ENCODE peak calls at places on chromosomes 2 and 18, in eight cellular contexts. W, Q, X, C, G, V, T and F are unnamed samples.

GRCh38 chr18:79940814-79941472 is 10.5 kb downstream of the SLC66A2 start:
- DNase-seq in T (no peak), V (no peak), C (no peak), Q (no peak), W (no peak), X (no peak), G (peak), F (no peak)

GRCh38 chr18:56789004-56789888 is 138.1 kb downstream of the WDR7 start:
- DNase-seq in Q (peak), G (peak), T (peak), V (peak), C (peak), X (no peak), W (peak), F (no peak)

GRCh38 chr2:237675326-237675725 is 47.9 kb downstream of the LRRFIP1 start:
- DNase-seq in C (no peak), X (no peak), G (no peak), W (no peak), Q (no peak), T (no peak), V (no peak), F (no peak)

GRCh38 chr2:152222975-152223638 is 47.5 kb upstream of the STAM2 start:
- DNase-seq in Q (peak), T (no peak), X (peak), V (no peak), C (peak), G (no peak), W (peak), F (no peak)

GRCh38 chr2:196242131-196242620 is 70.8 kb upstream of the STK17B start:
- DNase-seq in V (no peak), C (peak), X (no peak), Q (peak), W (peak), G (no peak), T (no peak), F (peak)

GRCh38 chr2:230665263-230665691 is 47.4 kb upstream of the CAB39 start:
- DNase-seq in W (no peak), X (no peak), T (no peak), G (no peak), V (no peak), Q (no peak), C (peak), F (no peak)

GRCh38 chr2:10700078-10700803 is 10.5 kb upstream of the NOL10 start:
- DNase-seq in W (no peak), G (no peak), Q (no peak), C (no peak), V (no peak), T (no peak), X (no peak), F (no peak)

GRCh38 chr18:35059280-35059927 is 18.2 kb downstream of the MAPRE2 start:
- DNase-seq in X (peak), Q (no peak), C (no peak), G (no peak), T (no peak), V (no peak), W (no peak), F (no peak)

GRCh38 chr2:238376884-238377391 is 49.8 kb upstream of the ASB1 start:
- DNase-seq in G (no peak), T (no peak), X (no peak), W (peak), V (no peak), C (peak), Q (no peak), F (no peak)

GRCh38 chr2:110876167-110876999 is 144.0 kb downstream of the ACOXL start:
- DNase-seq in T (no peak), V (no peak), C (no peak), G (no peak), X (no peak), Q (no peak), W (no peak), F (no peak)
- TF ChIP-seq CTCF in T (no peak), V (peak), C (peak), G (peak), X (no peak), Q (peak), W (peak), F (no peak)

DNA sequence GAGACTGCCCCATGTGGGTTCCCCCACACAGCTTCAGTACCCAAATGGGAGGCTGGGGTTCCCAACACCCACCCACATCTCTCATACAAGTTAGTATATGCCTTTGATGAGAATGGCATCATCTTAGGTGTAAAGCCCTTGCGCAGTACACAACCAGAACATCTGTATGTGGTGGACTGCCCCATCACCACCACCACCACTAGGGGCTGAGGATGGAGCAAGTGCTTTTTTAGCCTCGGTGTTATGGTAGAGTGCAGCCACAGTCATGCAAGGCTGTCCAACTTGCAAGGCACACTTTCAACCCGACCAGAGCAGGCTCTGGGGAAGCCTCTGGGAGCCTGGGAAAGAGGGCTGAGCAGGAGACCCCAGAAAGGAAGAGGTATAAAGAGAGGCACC is 241.2 kb downstream of the TFCP2L1 start:
- DNase-seq in W (no peak), C (no peak), V (peak), G (peak), Q (no peak), X (no peak), T (no peak), F (no peak)
- TF ChIP-seq CTCF in W (no peak), C (no peak), V (no peak), G (peak), Q (no peak), X (no peak), T (no peak), F (no peak)

GRCh38 chr2:50344509-50345106 is 687.3 kb downstream of the NRXN1 start:
- DNase-seq in W (no peak), X (no peak), Q (no peak), T (no peak), G (peak), V (no peak), C (peak), F (no peak)
- TF ChIP-seq CTCF in W (no peak), X (no peak), Q (no peak), T (no peak), G (peak), V (peak), C (peak), F (no peak)

DNA sequence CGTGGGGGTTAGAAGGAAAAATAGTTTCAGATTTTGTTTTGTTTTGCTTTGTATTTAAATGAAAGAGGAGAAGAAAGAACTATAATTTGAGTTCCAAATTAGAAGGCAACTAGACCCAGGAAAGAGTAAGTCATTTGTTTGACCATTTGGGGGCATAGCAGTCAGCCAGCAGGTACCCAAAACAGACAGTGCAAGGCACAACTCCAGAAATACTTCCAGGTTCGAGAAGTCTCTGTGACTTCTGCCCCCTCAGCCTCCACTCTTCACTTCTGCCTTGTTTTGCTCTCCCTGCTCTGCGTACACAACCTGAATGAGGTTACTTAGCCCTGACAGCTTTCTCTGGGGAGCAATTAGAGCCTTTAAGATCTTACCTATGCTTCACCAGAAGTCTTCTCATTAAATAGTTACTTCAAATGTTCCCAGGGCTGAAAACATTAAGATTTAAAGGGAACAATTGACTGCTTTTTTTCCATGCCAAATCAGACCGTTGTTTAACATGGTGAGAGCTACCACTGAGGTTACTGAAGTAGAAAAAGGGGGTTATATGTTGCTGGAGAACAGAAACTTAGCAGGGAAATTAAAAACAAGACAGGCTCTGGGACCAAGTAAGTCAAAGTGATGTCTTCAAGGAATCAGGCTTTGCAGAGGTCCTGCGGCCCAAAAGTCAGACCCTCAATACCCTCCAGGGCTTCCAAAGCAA is 216.9 kb downstream of the BCL11A start:
- DNase-seq in C (peak), T (no peak), V (no peak), G (no peak), Q (no peak), X (no peak), W (no peak), F (no peak)
- TF ChIP-seq CTCF in C (peak), T (no peak), V (no peak), G (no peak), Q (no peak), X (no peak), W (no peak), F (no peak)

GRCh38 chr2:138846216-138846821 is 66.1 kb upstream of the NXPH2 start:
- DNase-seq in V (peak), X (no peak), Q (peak), C (peak), G (no peak), T (peak), W (peak), F (no peak)
- TF ChIP-seq CTCF in V (peak), X (no peak), Q (peak), C (peak), G (peak), T (peak), W (peak), F (peak)

GRCh38 chr2:70977605-70978205 is 725 bp upstream of the ANKRD53 start:
- DNase-seq in Q (peak), V (no peak), T (peak), C (no peak), G (no peak), W (peak), X (peak), F (no peak)
- TF ChIP-seq CTCF in Q (no peak), V (no peak), T (peak), C (no peak), G (no peak), W (no peak), X (no peak), F (no peak)